ENCODE peak calls at places on chromosomes 12 and 14, in eight cellular contexts. S is uterus, K is Peyer's patch, M is H1, R is transverse colon, O is A549, D is suprapubic skin, B is gastrocnemius medialis. I is an unnamed sample.

GRCh38 chr12:62695696-62696095 is 229.1 kb downstream of the MON2 start:
- DNase-seq in S (no peak), K (no peak), M (no peak), R (no peak), O (no peak), D (no peak), B (no peak), I (no peak)

GRCh38 chr14:70642313-70643235 is 858 bp downstream of the TTC9 start:
- DNase-seq in S (no peak), K (peak; percentile 79), M (no peak), R (peak; percentile 39), O (no peak), D (no peak), B (no peak), I (no peak)

GRCh38 chr14:80266930-80267329 is 55.6 kb upstream of the DIO2 start:
- DNase-seq in S (no peak), K (no peak), M (no peak), R (no peak), O (no peak), D (no peak), B (no peak), I (no peak)

GRCh38 chr14:65485516-65485915 is 73.0 kb downstream of the FUT8 start:
- DNase-seq in S (no peak), K (no peak), M (no peak), R (no peak), O (no peak), D (no peak), B (no peak), I (no peak)

GRCh38 chr12:113604666-113605065 is 133.0 kb upstream of the LHX5 start:
- DNase-seq in S (no peak), K (no peak), M (no peak), R (no peak), O (no peak), D (no peak), B (no peak), I (no peak)

GRCh38 chr14:51095854-51096823 is 1.2 kb upstream of the TRIM9 start:
- DNase-seq in S (peak; percentile 61), K (no peak), M (no peak), R (peak; percentile 18), O (peak; percentile 10), D (peak; percentile 81), B (peak; percentile 43), I (peak; percentile 92)

GRCh38 chr12:849192-849527 is 96.8 kb downstream of the WNK1 start:
- DNase-seq in S (no peak), K (no peak), M (no peak), R (no peak), O (no peak), D (no peak), B (no peak), I (no peak)

GRCh38 chr12:31585271-31585670 is 5.7 kb downstream of the DENND5B start:
- DNase-seq in S (no peak), K (no peak), M (no peak), R (no peak), O (no peak), D (no peak), B (no peak), I (no peak)

GRCh38 chr12:78951746-78952532 is 87.4 kb downstream of the SYT1 start:
- DNase-seq in S (no peak), K (no peak), M (no peak), R (no peak), O (no peak), D (no peak), B (no peak), I (no peak)

GRCh38 chr12:93223440-93224426 is 154.0 kb upstream of the NUDT4 start:
- DNase-seq in S (no peak), K (no peak), M (no peak), R (no peak), O (no peak), D (no peak), B (no peak), I (no peak)

GRCh38 chr14:99259327-99259726 is 12.7 kb downstream of the BCL11B start:
- DNase-seq in S (no peak), K (no peak), M (no peak), R (no peak), O (no peak), D (no peak), B (no peak), I (peak; percentile 57)

GRCh38 chr12:120754792-120755191 is 29.2 kb downstream of the ACADS start:
- DNase-seq in S (no peak), K (no peak), M (no peak), R (no peak), O (no peak), D (no peak), B (no peak), I (peak; percentile 17)

GRCh38 chr12:131586269-131586668 is 124.6 kb upstream of the SFSWAP start:
- DNase-seq in S (no peak), K (no peak), M (no peak), R (no peak), O (no peak), D (no peak), B (no peak), I (no peak)

GRCh38 chr12:123971770-123972447 is 722 bp downstream of the CCDC92 start:
- DNase-seq in S (peak; percentile 42), K (peak; percentile 33), M (peak; percentile 85), R (peak; percentile 49), O (peak; percentile 52), D (peak; percentile 72), B (peak; percentile 14), I (peak; percentile 24)

GRCh38 chr14:52025310-52025709 is 36.0 kb downstream of the RTRAF start:
- DNase-seq in S (no peak), K (no peak), M (no peak), R (no peak), O (no peak), D (no peak), B (no peak), I (no peak)

GRCh38 chr12:103313894-103314293 is 181.9 kb downstream of the C12orf42 start:
- DNase-seq in S (no peak), K (no peak), M (no peak), R (no peak), O (no peak), D (no peak), B (no peak), I (no peak)

GRCh38 chr12:96466939-96467751 is 22.2 kb upstream of the CFAP54 start:
- DNase-seq in S (no peak), K (no peak), M (no peak), R (no peak), O (no peak), D (no peak), B (no peak), I (no peak)

GRCh38 chr12:127664901-127665300 is 602.1 kb upstream of the TMEM132C start:
- DNase-seq in S (no peak), K (no peak), M (no peak), R (no peak), O (no peak), D (no peak), B (no peak), I (no peak)

GRCh38 chr12:127670294-127670693 is 596.7 kb upstream of the TMEM132C start:
- DNase-seq in S (no peak), K (no peak), M (no peak), R (no peak), O (no peak), D (no peak), B (no peak), I (no peak)

GRCh38 chr12:127667131-127667685 is 599.8 kb upstream of the TMEM132C start:
- DNase-seq in S (no peak), K (no peak), M (no peak), R (no peak), O (no peak), D (no peak), B (no peak), I (no peak)

GRCh38 chr12:127675936-127676335 is 591.0 kb upstream of the TMEM132C start:
- DNase-seq in S (no peak), K (no peak), M (no peak), R (no peak), O (no peak), D (no peak), B (no peak), I (no peak)

GRCh38 chr12:127670796-127671195 is 596.2 kb upstream of the TMEM132C start:
- DNase-seq in S (no peak), K (no peak), M (no peak), R (no peak), O (no peak), D (no peak), B (no peak), I (no peak)
- TF ChIP-seq POLR2A in S (no peak), K (no peak), M (no peak), R (no peak), O (no peak), D (no peak), B (no peak), I (no peak)

GRCh38 chr12:4269279-4269991 is 4.1 kb upstream of the CCND2 start:
- DNase-seq in S (peak; percentile 89), K (peak; percentile 94), M (no peak), R (peak; percentile 89), O (no peak), D (peak; percentile 88), B (peak; percentile 46), I (peak; percentile 95)
- TF ChIP-seq POLR2A in S (peak; percentile 84), K (peak; percentile 35), M (no peak), R (peak; percentile 60), O (no peak), D (peak; percentile 40), B (peak; percentile 38), I (no peak)

DNA sequence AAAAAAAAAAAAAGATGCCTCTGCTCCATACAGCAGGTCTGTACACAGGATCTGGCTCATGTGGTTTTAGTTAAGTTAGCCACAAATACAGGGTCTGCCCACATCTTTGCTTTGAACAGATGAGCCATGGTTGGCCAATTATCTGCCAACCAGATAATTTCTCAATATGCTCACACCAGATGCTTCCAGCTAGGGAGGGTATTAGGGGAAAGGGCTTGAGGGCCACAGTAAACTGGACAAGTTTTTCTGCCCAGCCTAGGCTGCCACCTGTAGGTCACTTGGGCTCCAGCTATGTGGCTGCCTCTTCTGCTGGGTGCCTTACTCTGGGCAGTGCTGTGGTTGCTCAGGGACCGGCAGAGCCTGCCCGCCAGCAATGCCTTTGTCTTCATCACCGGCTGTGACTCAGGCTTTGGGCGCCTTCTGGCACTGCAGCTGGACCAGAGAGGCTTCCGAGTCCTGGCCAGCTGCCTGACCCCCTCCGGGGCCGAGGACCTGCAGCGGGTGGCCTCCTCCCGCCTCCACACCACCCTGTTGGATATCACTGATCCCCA is 776 bp downstream of the RDH5 start:
- DNase-seq in S (peak; percentile 63), K (no peak), M (no peak), R (peak; percentile 77), O (peak; percentile 57), D (peak; percentile 83), B (peak; percentile 93), I (peak; percentile 93)
- TF ChIP-seq POLR2A in S (no peak), K (no peak), M (no peak), R (no peak), O (no peak), D (no peak), B (no peak), I (no peak)

DNA sequence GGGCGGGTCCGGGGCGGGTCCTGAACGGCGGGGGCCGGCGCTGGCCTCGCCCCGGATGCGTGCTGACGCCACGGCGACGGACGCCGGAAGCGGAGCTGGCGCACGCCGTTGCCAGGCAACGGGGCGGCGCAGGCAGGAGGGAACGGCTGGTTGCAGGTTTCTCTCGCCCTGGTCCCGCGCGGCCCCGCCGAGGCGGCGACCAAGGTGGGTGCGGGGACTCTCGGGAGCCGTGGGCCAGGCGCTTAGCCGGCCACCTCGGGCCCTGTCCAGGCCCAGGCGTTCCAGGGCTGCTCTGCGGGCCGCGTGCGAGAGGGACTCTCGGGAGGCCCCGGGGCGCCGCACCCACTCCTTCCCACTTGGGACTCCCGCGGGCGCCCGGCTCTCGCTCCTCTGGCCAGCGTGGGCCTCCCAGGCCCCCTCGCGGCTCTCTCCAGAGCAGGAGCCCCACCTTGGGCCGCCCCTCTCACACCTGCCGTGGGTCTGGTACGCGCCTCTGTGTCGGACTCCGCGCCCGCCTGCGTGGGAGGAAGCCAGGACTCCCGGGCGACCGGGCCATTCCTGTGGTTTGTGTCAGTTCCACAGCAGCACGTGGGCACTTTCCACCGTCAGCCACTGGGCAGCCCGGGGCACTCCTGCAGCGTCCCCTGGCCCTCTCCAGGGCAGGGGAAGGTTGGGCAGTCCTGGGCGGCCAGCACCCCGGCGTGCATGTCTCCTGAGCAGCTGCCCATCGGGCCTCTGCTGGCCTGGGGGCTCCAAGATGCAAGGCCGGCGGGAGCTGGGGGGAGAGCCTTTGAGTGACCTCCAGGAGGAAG is at the start of gene CLBA1:
- DNase-seq in S (peak; percentile 92), K (peak; percentile 82), M (no peak), R (peak; percentile 91), O (peak; percentile 93), D (peak; percentile 88), B (peak; percentile 84), I (peak; percentile 80)
- TF ChIP-seq POLR2A in S (no peak), K (no peak), M (no peak), R (no peak), O (peak; percentile 55), D (no peak), B (peak; percentile 8), I (no peak)

I was measured in lower leg skin.